ENCODE peak calls at places on chromosomes 12 and 14, in five cellular contexts. I, O, D, E and F are unnamed samples.

GRCh38 chr14:85824526-85824925 is 294.6 kb downstream of the FLRT2 start:
- DNase-seq in D (peak), E (no peak), O (no peak), I (no peak), F (no peak)

GRCh38 chr14:93281937-93282336 is 50.9 kb downstream of the BTBD7 start:
- DNase-seq in D (no peak), E (no peak), O (no peak), I (no peak), F (peak)

GRCh38 chr12:119729871-119730270 is 61.9 kb downstream of the PRKAB1 start:
- DNase-seq in D (no peak), O (no peak), E (no peak), I (no peak), F (no peak)

GRCh38 chr12:130212384-130212783 is 50.1 kb downstream of the FZD10 start:
- DNase-seq in D (no peak), I (no peak), E (no peak), O (no peak), F (no peak)

GRCh38 chr14:39876935-39877334 is 444.7 kb upstream of the FBXO33 start:
- DNase-seq in O (no peak), D (no peak), E (no peak), I (no peak), F (no peak)

GRCh38 chr12:108823804-108824203 is 33.6 kb downstream of the SSH1 start:
- DNase-seq in E (no peak), D (no peak), I (no peak), O (no peak), F (no peak)

GRCh38 chr12:57627504-57628279 is 5.3 kb downstream of the B4GALNT1 start:
- DNase-seq in I (no peak), E (no peak), D (no peak), O (no peak), F (no peak)

GRCh38 chr12:92403210-92404175 is 257.8 kb upstream of the BTG1 start:
- DNase-seq in E (no peak), D (no peak), I (no peak), O (peak), F (no peak)

GRCh38 chr12:14843425-14843887 is at the start of gene ART4:
- DNase-seq in D (no peak), I (no peak), O (no peak), E (no peak), F (no peak)

GRCh38 chr12:62006076-62006732 is 254.0 kb upstream of the USP15 start:
- DNase-seq in D (peak), E (peak), I (no peak), O (peak), F (peak)

GRCh38 chr12:52168019-52168717 is 23.6 kb downstream of the KRT80 start:
- DNase-seq in E (no peak), D (no peak), I (peak), O (no peak), F (peak)

GRCh38 chr12:45987339-45987726 is 3.0 kb downstream of the SCAF11 start:
- DNase-seq in O (no peak), I (no peak), E (no peak), D (no peak), F (no peak)

GRCh38 chr12:122097641-122098364 is 19.2 kb downstream of the MLXIP start:
- DNase-seq in O (no peak), I (no peak), D (no peak), E (no peak), F (peak)

GRCh38 chr14:93042968-93043940 is 72.5 kb downstream of the ITPK1 start:
- DNase-seq in E (peak), D (no peak), I (no peak), O (peak), F (peak)

GRCh38 chr14:65502676-65503124 is 90.2 kb downstream of the FUT8 start:
- DNase-seq in I (peak), E (no peak), D (no peak), O (no peak), F (peak)

GRCh38 chr12:103456006-103456405 is 39.8 kb downstream of the C12orf42 start:
- DNase-seq in I (no peak), E (no peak), D (no peak), O (no peak), F (no peak)

GRCh38 chr12:78088391-78088832 is 257.7 kb downstream of the NAV3 start:
- DNase-seq in E (no peak), D (no peak), O (no peak), I (no peak), F (no peak)

GRCh38 chr12:9872743-9873142 is 3.6 kb upstream of the CLEC2B start:
- DNase-seq in D (no peak), E (no peak), O (peak), I (no peak), F (no peak)

GRCh38 chr14:51996148-51996746 is 6.9 kb downstream of the RTRAF start:
- DNase-seq in E (no peak), I (no peak), D (no peak), O (no peak), F (no peak)

GRCh38 chr14:96091941-96092411 is 52.8 kb downstream of the C14orf132 start:
- DNase-seq in I (no peak), O (no peak), E (no peak), D (no peak), F (no peak)

GRCh38 chr14:86087377-86087776 is 557.4 kb downstream of the FLRT2 start:
- DNase-seq in O (no peak), I (no peak), D (no peak), E (no peak), F (no peak)

GRCh38 chr12:51270847-51271518 is 768 bp upstream of the SMAGP start:
- DNase-seq in O (no peak), D (no peak), E (peak), I (peak), F (peak)

GRCh38 chr12:47004634-47005033 is 74.8 kb upstream of the PCED1B start:
- DNase-seq in I (no peak), D (no peak), O (no peak), E (no peak), F (no peak)

GRCh38 chr12:110102255-110102654 is 21.9 kb upstream of the IFT81 start:
- DNase-seq in O (peak), I (no peak), E (no peak), D (peak), F (peak)

GRCh38 chr14:22152161-22152870 is 436.7 kb downstream of the DAD1 start:
- DNase-seq in O (no peak), D (no peak), E (no peak), I (no peak), F (peak)

GRCh38 chr12:65892905-65893304 is 68.6 kb downstream of the HMGA2 start:
- DNase-seq in I (peak), E (peak), D (no peak), O (no peak), F (peak)

GRCh38 chr14:104349950-104350349 is 211.6 kb downstream of the KIF26A start:
- DNase-seq in D (no peak), E (no peak), I (no peak), O (no peak), F (no peak)

GRCh38 chr12:94615284-94616216 is 34.8 kb downstream of the TMCC3 start:
- DNase-seq in E (no peak), O (no peak), D (no peak), I (no peak), F (peak)

GRCh38 chr12:121175383-121176119 is 34.4 kb upstream of the P2RX4 start:
- DNase-seq in O (no peak), D (no peak), E (no peak), I (no peak), F (no peak)

GRCh38 chr14:51616724-51617409 is 34.8 kb upstream of the FRMD6 start:
- DNase-seq in O (no peak), I (peak), D (no peak), E (peak), F (peak)

GRCh38 chr12:30437044-30437443 is 258.6 kb downstream of the IPO8 start:
- DNase-seq in D (no peak), E (no peak), O (no peak), I (no peak), F (no peak)

GRCh38 chr14:43198465-43198864 is 1308.6 kb downstream of the FSCB start:
- DNase-seq in O (no peak), D (no peak), E (no peak), I (no peak), F (no peak)

GRCh38 chr14:68050177-68050576 is 230.6 kb downstream of the RAD51B start:
- DNase-seq in O (no peak), D (no peak), I (no peak), E (no peak), F (no peak)

GRCh38 chr14:70148911-70149675 is 39.7 kb downstream of the SLC8A3 start:
- DNase-seq in D (no peak), I (no peak), O (no peak), E (no peak), F (no peak)

GRCh38 chr12:92145481-92145730 is 240 bp downstream of the BTG1 start:
- DNase-seq in E (no peak), O (no peak), D (no peak), I (no peak), F (no peak)

GRCh38 chr14:63650336-63650952 is 8.8 kb upstream of the WDR89 start:
- DNase-seq in I (no peak), E (no peak), O (no peak), D (no peak), F (no peak)